ENCODE peak calls at places on chromosomes 4 and X, in four cellular contexts. O, M, R and T are unnamed samples.

GRCh38 chrX:136450050-136450830 is 37.5 kb upstream of the BRS3 start:
- DNase-seq in R (no peak), O (no peak), M (no peak), T (no peak)

GRCh38 chrX:137792214-137792613 is 226.3 kb downstream of the ZIC3 start:
- DNase-seq in R (no peak), O (no peak), M (no peak), T (no peak)

GRCh38 chrX:119755981-119756533 is 2.3 kb upstream of the SOWAHD start:
- DNase-seq in O (no peak), R (no peak), M (no peak), T (no peak)

GRCh38 chr4:85030156-85030555 is 63.7 kb upstream of the WDFY3 start:
- DNase-seq in O (no peak), R (no peak), M (no peak), T (no peak)

GRCh38 chrX:11420851-11421250 is 127.6 kb downstream of the AMELX start:
- DNase-seq in M (no peak), O (no peak), R (no peak), T (no peak)

GRCh38 chrX:9880912-9881311 is 86.2 kb upstream of the CLDN34 start:
- DNase-seq in O (no peak), M (no peak), R (no peak), T (no peak)

GRCh38 chr4:143270266-143270838 is 66.3 kb upstream of the GAB1 start:
- DNase-seq in R (no peak), O (no peak), M (no peak), T (no peak)

GRCh38 chr4:95761441-95761840 is 78.5 kb upstream of the PDHA2 start:
- DNase-seq in R (no peak), O (no peak), M (peak; percentile 10), T (no peak)

GRCh38 chr4:75555294-75556164 is at the start of gene ODAPH:
- DNase-seq in M (no peak), O (peak; percentile 50), R (no peak), T (no peak)

GRCh38 chr4:71994559-71994958 is 37.2 kb upstream of the NPFFR2 start:
- DNase-seq in O (no peak), R (no peak), M (no peak), T (no peak)

GRCh38 chrX:39899876-39900787 is 197.6 kb downstream of the BCOR start:
- DNase-seq in O (no peak), R (no peak), M (no peak), T (no peak)

GRCh38 chrX:18885317-18886004 is 98.5 kb downstream of the PHKA2 start:
- DNase-seq in O (no peak), R (no peak), M (peak; percentile 33), T (no peak)

GRCh38 chr4:132642196-132642817 is 506.8 kb upstream of the PCDH10 start:
- DNase-seq in R (no peak), M (peak; percentile 46), O (peak; percentile 78), T (no peak)

GRCh38 chr4:78800965-78801364 is 24.8 kb downstream of the BMP2K start:
- DNase-seq in M (no peak), R (no peak), O (no peak), T (no peak)

GRCh38 chr4:8255698-8256441 is 13.7 kb upstream of the HTRA3 start:
- DNase-seq in O (no peak), M (peak; percentile 75), R (no peak), T (no peak)

GRCh38 chr4:156892695-156893211 is 78.8 kb downstream of the PDGFC start:
- DNase-seq in R (no peak), O (no peak), M (no peak), T (no peak)

GRCh38 chr4:144178414-144178813 is 37.9 kb upstream of the GYPA start:
- DNase-seq in R (no peak), O (no peak), M (peak; percentile 14), T (no peak)

GRCh38 chr4:172707622-172708021 is 461.0 kb upstream of the GALNT7 start:
- DNase-seq in M (no peak), O (no peak), R (no peak), T (no peak)

GRCh38 chrX:4655743-4656142 is 942.3 kb upstream of the PRKX start:
- DNase-seq in M (no peak), R (peak; percentile 31), O (no peak), T (no peak)

GRCh38 chr4:93814141-93814540 is 14.4 kb upstream of the ATOH1 start:
- DNase-seq in R (no peak), O (no peak), M (no peak), T (no peak)

GRCh38 chr4:102525099-102525498 is 23.9 kb downstream of the NFKB1 start:
- DNase-seq in O (no peak), M (peak; percentile 28), R (no peak), T (no peak)

GRCh38 chr4:92101609-92102231 is 202.0 kb upstream of the GRID2 start:
- DNase-seq in R (no peak), O (no peak), M (peak; percentile 70), T (no peak)

GRCh38 chr4:168421671-168422070 is 58.6 kb downstream of the DDX60L start:
- DNase-seq in O (no peak), R (no peak), M (peak; percentile 27), T (no peak)

GRCh38 chr4:12137556-12137955 is 708.9 kb upstream of the HS3ST1 start:
- DNase-seq in M (no peak), R (no peak), O (no peak), T (no peak)

GRCh38 chrX:97189668-97190067 is 306.0 kb downstream of the RPA4 start:
- DNase-seq in M (no peak), O (no peak), R (no peak), T (no peak)

GRCh38 chrX:123685273-123685672 is 47.6 kb downstream of the THOC2 start:
- DNase-seq in M (no peak), R (no peak), O (no peak), T (no peak)

GRCh38 chr4:48015216-48015615 is 1.3 kb downstream of the CNGA1 start:
- DNase-seq in R (no peak), O (no peak), M (no peak), T (no peak)

GRCh38 chrX:87516716-87517115 is 886 bp upstream of the KLHL4 start:
- DNase-seq in O (no peak), M (peak; percentile 90), R (no peak), T (no peak)

GRCh38 chrX:13000311-13000811 is 25.5 kb downstream of the TMSB4X start:
- DNase-seq in R (no peak), M (no peak), O (no peak), T (no peak)

GRCh38 chr4:86957214-86957613 is 22.4 kb downstream of the AFF1 start:
- DNase-seq in M (peak; percentile 86), O (no peak), R (no peak), T (no peak)

GRCh38 chr4:140533951-140534480 is 10.0 kb downstream of the ELMOD2 start:
- DNase-seq in M (peak; percentile 17), O (no peak), R (no peak), T (no peak)

GRCh38 chr4:32106767-32107166 is 1386.6 kb downstream of the PCDH7 start:
- DNase-seq in M (no peak), O (no peak), R (no peak), T (no peak)

GRCh38 chr4:147570616-147571015 is 46.6 kb upstream of the TMEM184C start:
- DNase-seq in M (peak; percentile 71), O (no peak), R (no peak), T (no peak)

GRCh38 chr4:128286474-128287158 is 997 bp downstream of the PGRMC2 start:
- DNase-seq in M (peak; percentile 66), R (peak; percentile 36), O (no peak), T (no peak)

GRCh38 chr4:7535619-7536018 is 100.9 kb upstream of the PSAPL1 start:
- DNase-seq in R (no peak), M (no peak), O (no peak), T (no peak)

GRCh38 chr4:1240721-1241465 is 8.0 kb downstream of the CTBP1 start:
- DNase-seq in M (no peak), R (no peak), O (no peak), T (no peak)

GRCh38 chr4:14254806-14255445 is 627.4 kb upstream of the BOD1L1 start:
- DNase-seq in M (no peak), R (no peak), O (no peak), T (no peak)

GRCh38 chr4:153293675-153294057 is 50.8 kb upstream of the MND1 start:
- DNase-seq in M (no peak), R (no peak), O (no peak), T (no peak)

GRCh38 chr4:153297116-153297515 is 47.4 kb upstream of the MND1 start:
- DNase-seq in O (no peak), M (no peak), R (no peak), T (no peak)

GRCh38 chr4:153296424-153296823 is 48.1 kb upstream of the MND1 start:
- DNase-seq in M (peak; percentile 78), O (no peak), R (no peak), T (no peak)

GRCh38 chr4:153294631-153295030 is 49.9 kb upstream of the MND1 start:
- DNase-seq in O (no peak), R (no peak), M (no peak), T (no peak)

GRCh38 chr4:153295131-153295755 is 49.2 kb upstream of the MND1 start:
- DNase-seq in R (no peak), M (no peak), O (no peak), T (no peak)
- TF ChIP-seq CTCF in R (no peak), M (no peak), O (no peak), T (no peak)

DNA sequence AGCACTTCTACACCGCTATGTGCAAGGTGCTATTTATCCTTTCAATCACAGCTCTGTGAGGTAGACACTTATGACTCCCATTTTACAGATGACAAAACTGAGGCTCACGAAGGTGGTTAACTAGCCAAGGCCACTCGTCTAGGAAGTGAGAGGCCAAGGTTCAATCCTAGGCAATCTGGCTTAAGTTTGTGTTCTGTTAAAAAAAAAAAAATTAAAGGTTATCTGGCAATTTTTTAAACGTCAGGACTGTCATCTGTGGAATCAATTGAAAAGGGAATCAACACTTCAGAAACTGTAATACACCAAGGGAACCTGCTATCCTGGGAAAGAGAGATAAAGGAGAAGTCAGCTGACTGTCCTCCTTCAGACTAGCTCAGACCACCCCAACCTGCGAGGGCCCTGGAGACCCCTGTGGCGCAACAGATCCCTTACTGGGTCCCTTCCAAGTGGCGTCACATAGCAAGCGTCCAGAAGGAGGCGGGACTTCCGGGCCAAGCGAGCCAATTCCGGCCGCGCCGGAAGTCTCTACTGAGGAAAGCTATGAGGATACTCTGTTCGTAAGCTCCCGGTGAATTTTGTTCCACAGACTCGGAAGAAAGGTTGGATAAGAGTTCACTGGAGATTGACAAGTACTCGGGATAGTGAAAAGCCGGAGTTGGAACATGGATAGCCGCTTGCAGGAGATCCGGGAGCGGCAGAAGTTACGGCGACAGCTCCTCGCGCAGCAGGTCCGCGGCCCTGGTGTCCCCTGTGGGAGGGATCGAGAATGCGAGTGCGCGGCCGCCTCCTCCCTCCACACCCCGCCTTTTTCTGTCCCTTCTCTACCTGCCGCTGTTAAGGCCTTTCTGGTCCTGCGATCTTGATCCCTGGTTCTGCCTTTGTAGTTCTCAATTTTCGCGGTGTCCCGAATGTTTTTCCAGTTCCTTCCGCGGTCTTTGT is at the start of gene METTL14:
- DNase-seq in O (peak; percentile 99), R (peak; percentile 89), M (peak; percentile 90), T (peak; percentile 91)
- TF ChIP-seq CTCF in O (peak; percentile 24), R (no peak), M (peak; percentile 29), T (no peak)

GRCh38 chr4:152784490-152785195 is 4.9 kb downstream of the ARFIP1 start:
- DNase-seq in R (no peak), O (peak; percentile 60), M (peak; percentile 71), T (no peak)
- TF ChIP-seq CTCF in R (no peak), O (peak; percentile 64), M (peak; percentile 31), T (no peak)

GRCh38 chrX:83008415-83008814 is 499.7 kb upstream of the POU3F4 start:
- DNase-seq in R (no peak), M (no peak), O (no peak), T (no peak)
- TF ChIP-seq CTCF in R (peak; percentile 43), M (peak; percentile 29), O (peak; percentile 78), T (peak; percentile 75)